ENCODE peak calls at places on chromosomes 2 and 18, in six cellular contexts. E, I, B, A, F and O are unnamed samples.

GRCh38 chr18:74682141-74682997 is 84.7 kb downstream of the ZNF407 start:
- DNase-seq in I (no peak), A (no peak), E (no peak), B (no peak), F (no peak), O (no peak)

GRCh38 chr2:68740184-68740914 is 5.7 kb downstream of the ARHGAP25 start:
- DNase-seq in B (no peak), A (no peak), I (no peak), E (no peak), F (peak), O (no peak)

GRCh38 chr2:226656367-226656766 is 143.3 kb downstream of the IRS1 start:
- DNase-seq in B (peak), A (no peak), E (no peak), F (no peak), I (no peak), O (no peak)

GRCh38 chr18:31093294-31093693 is 8.9 kb downstream of the DSC2 start:
- DNase-seq in I (no peak), F (no peak), A (no peak), B (no peak), E (no peak), O (no peak)

GRCh38 chr2:16135913-16136310 is 195.6 kb downstream of the MYCN start:
- DNase-seq in B (no peak), E (no peak), I (no peak), A (no peak), F (no peak), O (no peak)

GRCh38 chr2:10405441-10405840 is 42.7 kb downstream of the ODC1 start:
- DNase-seq in E (no peak), A (no peak), I (peak), B (peak), F (peak), O (peak)

GRCh38 chr18:52995875-52996274 is 655.9 kb downstream of the DCC start:
- DNase-seq in F (no peak), B (no peak), A (peak), I (no peak), E (no peak), O (no peak)

GRCh38 chr2:45812039-45812500 is 160.6 kb downstream of the PRKCE start:
- DNase-seq in E (no peak), A (no peak), B (peak), I (no peak), F (peak), O (no peak)

GRCh38 chr2:232210306-232210705 is 168.2 kb upstream of the ALPP start:
- DNase-seq in A (no peak), E (no peak), I (no peak), F (no peak), B (no peak), O (no peak)

GRCh38 chr18:21314721-21315120 is 72.7 kb downstream of the GREB1L start:
- DNase-seq in A (no peak), B (no peak), E (no peak), F (no peak), I (no peak), O (no peak)

GRCh38 chr2:163210430-163210918 is 371.9 kb upstream of the KCNH7 start:
- DNase-seq in E (no peak), I (no peak), B (no peak), A (no peak), F (peak), O (no peak)

GRCh38 chr2:5695641-5696350 is 3.6 kb downstream of the SOX11 start:
- DNase-seq in E (no peak), I (no peak), F (peak), B (peak), A (peak), O (peak)

GRCh38 chr18:32360682-32361345 is 109.9 kb downstream of the GAREM1 start:
- DNase-seq in F (no peak), E (no peak), I (no peak), A (no peak), B (no peak), O (no peak)

GRCh38 chr18:79944126-79944731 is 7.2 kb downstream of the SLC66A2 start:
- DNase-seq in E (no peak), I (peak), B (no peak), A (peak), F (no peak), O (peak)

GRCh38 chr2:72176281-72176680 is 28.6 kb upstream of the CYP26B1 start:
- DNase-seq in I (no peak), B (no peak), A (no peak), F (no peak), E (no peak), O (no peak)

GRCh38 chr2:3297523-3297922 is 80.1 kb downstream of the EIPR1 start:
- DNase-seq in A (no peak), B (no peak), E (no peak), I (no peak), F (no peak), O (no peak)

GRCh38 chr2:173232956-173233744 is 121.5 kb upstream of the CDCA7 start:
- DNase-seq in A (no peak), B (no peak), F (peak), E (no peak), I (no peak), O (no peak)

GRCh38 chr18:70363861-70364260 is 75.0 kb downstream of the SOCS6 start:
- DNase-seq in F (no peak), B (peak), I (no peak), A (no peak), E (no peak), O (no peak)

GRCh38 chr2:207530160-207531023 is 630 bp downstream of the CREB1 start:
- DNase-seq in F (no peak), E (peak), B (peak), A (peak), I (peak), O (no peak)

GRCh38 chr2:5409925-5410360 is 282.2 kb upstream of the SOX11 start:
- DNase-seq in A (peak), E (no peak), I (no peak), F (no peak), B (no peak), O (no peak)

GRCh38 chr2:134218928-134219707 is 34.8 kb upstream of the MGAT5 start:
- DNase-seq in E (peak), F (no peak), I (peak), A (no peak), B (no peak), O (no peak)

GRCh38 chr2:181764095-181764963 is 84.0 kb upstream of the NEUROD1 start:
- DNase-seq in E (no peak), A (peak), F (no peak), B (no peak), I (no peak), O (no peak)

GRCh38 chr2:65320042-65320711 is 92.5 kb downstream of the ACTR2 start:
- DNase-seq in I (no peak), F (peak), B (peak), A (no peak), E (no peak), O (no peak)

GRCh38 chr2:118123561-118124232 is 35.4 kb downstream of the INSIG2 start:
- DNase-seq in B (no peak), A (no peak), E (no peak), F (peak), I (no peak), O (peak)

GRCh38 chr2:160666019-160666676 is 172.5 kb upstream of the RBMS1 start:
- DNase-seq in E (no peak), I (no peak), B (peak), A (peak), F (peak), O (no peak)

GRCh38 chr2:197126630-197127029 is 183.9 kb downstream of the ANKRD44 start:
- DNase-seq in I (no peak), A (no peak), B (no peak), E (no peak), F (no peak), O (no peak)

GRCh38 chr2:28403388-28403956 is 10.8 kb downstream of the FOSL2 start:
- DNase-seq in A (peak), I (no peak), F (no peak), B (no peak), E (no peak), O (no peak)

GRCh38 chr2:63792523-63792922 is 49.2 kb upstream of the UGP2 start:
- DNase-seq in B (peak), I (no peak), F (peak), A (no peak), E (no peak), O (no peak)

GRCh38 chr2:74884118-74884517 is 50.2 kb downstream of the HK2 start:
- DNase-seq in B (no peak), E (no peak), F (no peak), I (no peak), A (no peak), O (no peak)

GRCh38 chr2:186422226-186422625 is 63.8 kb upstream of the ZC3H15 start:
- DNase-seq in F (peak), I (no peak), B (peak), E (no peak), A (no peak), O (peak)

GRCh38 chr2:27752551-27753237 is 18.8 kb upstream of the MRPL33 start:
- DNase-seq in I (no peak), B (peak), F (no peak), E (no peak), A (no peak), O (no peak)

GRCh38 chr2:228048838-228049490 is 132.5 kb downstream of the SPHKAP start:
- DNase-seq in A (peak), B (peak), E (no peak), I (no peak), F (peak), O (peak)

GRCh38 chr2:72116081-72116533 is 31.6 kb downstream of the CYP26B1 start:
- DNase-seq in A (no peak), B (peak), I (no peak), F (no peak), E (no peak), O (peak)

GRCh38 chr2:171522057-171522803 is at the start of gene CYBRD1:
- DNase-seq in A (no peak), B (peak), I (peak), F (peak), E (no peak), O (no peak)

GRCh38 chr2:65749549-65749948 is 317.1 kb upstream of the SPRED2 start:
- DNase-seq in A (no peak), I (no peak), F (peak), E (no peak), B (peak), O (no peak)